ENCODE peak calls at places on chromosome 21, in five cellular contexts. G is tibial nerve, Q is esophagus muscularis mucosa, O is A549, M is ovary. I is an unnamed sample. For H3K4me1, the result is how much of the 10 kb centered on the place peaks cover.

GRCh38 chr21:34779860-34780259 is 111.1 kb downstream of the CLIC6 start:
- DNase-seq in O (no peak), Q (peak), G (no peak), M (no peak), I (no peak)

GRCh38 chr21:39715804-39716397 is 29.1 kb upstream of the IGSF5 start:
- DNase-seq in G (no peak), M (peak), Q (no peak), O (peak), I (peak)

GRCh38 chr21:32102426-32102825 is 176.4 kb downstream of the MIS18A start:
- DNase-seq in Q (no peak), G (no peak), O (no peak), M (no peak), I (no peak)

GRCh38 chr21:15414057-15414456 is 315.7 kb upstream of the USP25 start:
- DNase-seq in G (no peak), O (no peak), M (no peak), Q (no peak), I (no peak)

GRCh38 chr21:42010507-42011493 is 640 bp upstream of the ZBTB21 start:
- DNase-seq in G (no peak), M (peak), O (peak), Q (peak), I (peak)

GRCh38 chr21:25501448-25501847 is 105.8 kb downstream of the MRPL39 start:
- DNase-seq in O (no peak), Q (no peak), G (no peak), M (no peak), I (no peak)

GRCh38 chr21:41360072-41360821 is 1.6 kb upstream of the MX2 start:
- DNase-seq in M (no peak), G (peak), O (no peak), Q (no peak), I (peak)

GRCh38 chr21:42425603-42425985 is 21.9 kb downstream of the UBASH3A start:
- DNase-seq in M (no peak), Q (no peak), O (no peak), G (no peak), I (no peak)

GRCh38 chr21:32278068-32278467 is 781 bp downstream of the MIS18A start:
- DNase-seq in O (no peak), Q (peak), G (no peak), M (no peak), I (no peak)

GRCh38 chr21:42051788-42052187 is 19.3 kb upstream of the UMODL1 start:
- DNase-seq in M (no peak), Q (no peak), O (no peak), G (no peak), I (no peak)

GRCh38 chr21:35363458-35363857 is 314.4 kb upstream of the RUNX1 start:
- DNase-seq in M (no peak), Q (no peak), G (no peak), O (no peak), I (no peak)

GRCh38 chr21:46069719-46070279 is 28.1 kb upstream of the COL6A2 start:
- DNase-seq in Q (no peak), G (no peak), M (peak), O (no peak), I (no peak)

GRCh38 chr21:34630536-34631143 is 15.7 kb upstream of the RCAN1 start:
- DNase-seq in Q (no peak), M (no peak), G (no peak), O (peak), I (no peak)

DNA sequence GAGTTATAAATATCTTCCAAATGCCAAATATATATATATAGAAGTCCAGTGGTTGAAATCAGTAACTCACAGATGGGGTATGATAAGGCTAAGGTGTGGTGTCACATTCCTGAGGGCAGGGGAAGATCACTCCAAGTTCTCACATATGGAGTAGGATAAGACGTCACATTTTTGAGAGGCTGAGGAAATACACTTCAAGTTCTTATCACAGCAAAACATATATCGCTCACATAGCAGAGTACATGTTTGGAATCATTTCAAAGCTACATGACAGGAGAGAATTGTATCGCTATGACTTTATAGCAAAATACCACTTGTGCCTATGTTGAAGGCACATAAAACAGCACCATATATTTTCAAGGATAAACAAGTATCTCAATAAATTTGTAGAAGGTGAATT is 55.1 kb downstream of the RBM11 start:
- DNase-seq in O (no peak), M (no peak), G (no peak), Q (no peak), I (no peak)
- TF ChIP-seq EP300 in O (no peak), M (no peak), G (no peak), Q (no peak), I (no peak)

GRCh38 chr21:44875341-44875740 is 1.9 kb upstream of the PTTG1IP start:
- DNase-seq in G (no peak), Q (no peak), M (no peak), O (no peak), I (no peak)
- H3K4me1 ChIP-seq in G (under half), Q (under half), M (under half), O (under half), I (under half)

GRCh38 chr21:44379991-44380865 is 26.8 kb downstream of the TRPM2 start:
- DNase-seq in M (no peak), O (no peak), Q (no peak), G (no peak), I (no peak)
- TF ChIP-seq EP300 in M (no peak), O (no peak), Q (no peak), G (no peak), I (no peak)

DNA sequence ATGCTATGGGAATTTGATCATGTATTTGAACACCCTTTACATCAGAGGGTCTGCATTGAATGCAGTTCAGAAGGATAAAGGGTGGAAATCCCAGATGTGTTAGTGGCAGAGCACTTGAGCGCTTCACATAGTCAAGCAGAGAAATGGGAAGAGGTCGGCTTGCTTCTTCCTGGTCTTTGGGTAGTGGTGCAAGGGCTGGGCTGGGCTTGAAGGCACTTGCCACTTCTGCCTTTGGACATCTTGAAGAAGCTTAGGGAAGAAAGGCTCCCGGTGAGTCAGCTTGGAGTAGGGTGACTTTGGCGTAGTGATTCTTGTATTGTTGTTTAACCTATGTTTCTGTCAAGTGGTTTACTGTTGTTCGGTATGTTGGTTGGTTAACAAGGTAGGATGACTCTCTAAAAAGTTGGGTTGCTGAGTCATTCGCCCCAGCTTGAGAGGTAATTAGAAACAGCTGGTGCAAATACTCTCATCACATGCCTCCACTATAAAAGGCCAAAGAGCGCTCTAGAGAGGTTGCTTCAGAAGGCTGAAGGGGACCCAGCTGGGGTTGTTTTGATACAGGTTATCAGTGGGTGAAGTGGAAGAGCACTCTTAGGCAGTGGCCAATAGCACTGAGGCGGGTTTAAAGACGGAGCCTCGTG is 1.3 kb downstream of the BACH1 start:
- DNase-seq in G (no peak), M (peak), Q (peak), O (peak), I (peak)
- H3K4me1 ChIP-seq in G (under half), M (under half), Q (half or more), O (under half), I (half or more)

I was measured in transverse colon.